ENCODE peak calls at places on chromosomes 11 and 22, in ten cellular contexts. U, B, A, L, N, T, S, I, E and J are unnamed samples.

GRCh38 chr11:110430267-110431211 is 791 bp downstream of the FDX1 start:
- DNase-seq in U (peak; percentile 48), B (peak; percentile 82), A (peak; percentile 72), L (peak; percentile 12), N (peak; percentile 46), T (no peak), S (no peak), I (peak; percentile 14), E (no peak), J (no peak)

GRCh38 chr11:23995891-23996290 is 501.0 kb upstream of the LUZP2 start:
- DNase-seq in U (peak; percentile 12), B (no peak), A (peak; percentile 91), L (no peak), N (no peak), T (no peak), S (no peak), I (no peak), E (no peak), J (no peak)

GRCh38 chr11:73191151-73191550 is 26.9 kb upstream of the P2RY2 start:
- DNase-seq in U (no peak), B (no peak), A (no peak), L (no peak), N (no peak), T (no peak), S (no peak), I (no peak), E (no peak), J (no peak)

GRCh38 chr22:38346506-38346905 is 29.3 kb upstream of the CSNK1E start:
- DNase-seq in U (no peak), B (peak; percentile 32), A (no peak), L (no peak), N (no peak), T (no peak), S (no peak), I (no peak), E (no peak), J (peak; percentile 50)

GRCh38 chr11:122796128-122796717 is 42.1 kb upstream of the CRTAM start:
- DNase-seq in U (peak; percentile 56), B (peak; percentile 73), A (peak; percentile 36), L (peak; percentile 59), N (peak; percentile 78), T (peak; percentile 3), S (no peak), I (peak; percentile 70), E (no peak), J (peak; percentile 85)

GRCh38 chr22:45475063-45475747 is 27.5 kb upstream of the FBLN1 start:
- DNase-seq in U (peak; percentile 59), B (peak; percentile 20), A (peak; percentile 26), L (no peak), N (no peak), T (no peak), S (no peak), I (no peak), E (no peak), J (peak; percentile 17)

GRCh38 chr22:41481131-41481830 is 12.4 kb downstream of the ACO2 start:
- DNase-seq in U (peak; percentile 55), B (no peak), A (no peak), L (no peak), N (no peak), T (no peak), S (no peak), I (no peak), E (no peak), J (no peak)

GRCh38 chr11:16779436-16779835 is 41.0 kb downstream of the C11orf58 start:
- DNase-seq in U (no peak), B (peak; percentile 69), A (no peak), L (no peak), N (no peak), T (no peak), S (no peak), I (no peak), E (no peak), J (peak; percentile 75)

GRCh38 chr22:34973926-34974325 is 92.0 kb upstream of the ISX start:
- DNase-seq in U (no peak), B (no peak), A (no peak), L (peak; percentile 41), N (no peak), T (no peak), S (no peak), I (no peak), E (no peak), J (no peak)

GRCh38 chr22:37965940-37966664 is 12.6 kb downstream of the POLR2F start:
- DNase-seq in U (peak; percentile 30), B (no peak), A (peak; percentile 51), L (no peak), N (no peak), T (no peak), S (no peak), I (no peak), E (no peak), J (no peak)

GRCh38 chr11:44572884-44573283 is 7.4 kb downstream of the CD82 start:
- DNase-seq in U (no peak), B (no peak), A (no peak), L (no peak), N (no peak), T (no peak), S (no peak), I (peak; percentile 39), E (no peak), J (peak; percentile 78)

GRCh38 chr11:21965221-21965620 is 227.7 kb upstream of the ANO5 start:
- DNase-seq in U (no peak), B (no peak), A (no peak), L (no peak), N (no peak), T (no peak), S (no peak), I (no peak), E (no peak), J (no peak)

GRCh38 chr22:24358105-24358836 is 69.1 kb upstream of the ADORA2A start:
- DNase-seq in U (no peak), B (no peak), A (no peak), L (no peak), N (no peak), T (no peak), S (no peak), I (no peak), E (no peak), J (no peak)

GRCh38 chr11:93957553-93957952 is 63.6 kb upstream of the HEPHL1 start:
- DNase-seq in U (no peak), B (no peak), A (no peak), L (no peak), N (no peak), T (no peak), S (no peak), I (no peak), E (no peak), J (no peak)

GRCh38 chr11:107017433-107018227 is 646 bp downstream of the GUCY1A2 start:
- DNase-seq in U (peak; percentile 27), B (peak; percentile 67), A (peak; percentile 34), L (peak; percentile 86), N (no peak), T (no peak), S (no peak), I (no peak), E (peak; percentile 36), J (peak; percentile 78)

GRCh38 chr11:705646-706438 is at the start of gene EPS8L2:
- DNase-seq in U (no peak), B (peak; percentile 89), A (no peak), L (peak; percentile 50), N (no peak), T (no peak), S (no peak), I (peak; percentile 23), E (no peak), J (peak; percentile 81)

GRCh38 chr22:49934891-49935557 is 16.6 kb downstream of the CRELD2 start:
- DNase-seq in U (peak; percentile 39), B (peak; percentile 95), A (peak; percentile 60), L (peak; percentile 65), N (peak; percentile 88), T (peak; percentile 85), S (no peak), I (peak; percentile 88), E (peak; percentile 61), J (peak; percentile 98)

GRCh38 chr11:96259053-96259837 is 83.8 kb downstream of the MAML2 start:
- DNase-seq in U (peak; percentile 90), B (no peak), A (peak; percentile 73), L (no peak), N (no peak), T (no peak), S (no peak), I (no peak), E (no peak), J (no peak)

GRCh38 chr11:16924826-16925494 is 89.3 kb downstream of the PLEKHA7 start:
- DNase-seq in U (peak; percentile 20), B (peak; percentile 82), A (peak; percentile 44), L (peak; percentile 72), N (no peak), T (no peak), S (no peak), I (no peak), E (peak; percentile 32), J (no peak)

GRCh38 chr11:19953909-19954308 is 206.4 kb downstream of the DBX1 start:
- DNase-seq in U (peak; percentile 88), B (no peak), A (peak; percentile 90), L (peak; percentile 65), N (no peak), T (no peak), S (peak; percentile 60), I (no peak), E (no peak), J (no peak)